ENCODE peak calls at places on chromosomes 16 and 17, in seven cellular contexts. Y is activated T-cell treated with anti-CD3 and anti-CD28 coated beads, Interleukin-2, amount 50 U/mL, for 4 hours; W is IMR-90; L is activated CD8-positive, alpha-beta memory T cell treated with anti-CD3 and anti-CD28 coated beads, Interleukin-2, amount 10 ng/mL, durations not matched to agents 7 days and 5 days; H is left lung; I is left ventricle myocardium superior; J is effector memory CD8-positive, alpha-beta T cell. G is an unnamed sample.

GRCh38 chr17:7914771-7915610 is 1.1 kb downstream of the RNF227 start:
- ATAC-seq in H (peak), L (peak), J (peak), I (peak), W (peak), Y (peak), G (peak)

GRCh38 chr17:55453836-55454557 is 32.4 kb upstream of the MMD start:
- ATAC-seq in H (peak), I (peak), Y (no peak), W (no peak), L (no peak), J (no peak), G (no peak)

GRCh38 chr17:3602499-3602898 is 6.7 kb downstream of the TRPV1 start:
- ATAC-seq in L (no peak), W (no peak), J (no peak), Y (no peak), H (peak), I (peak), G (peak)

GRCh38 chr16:2027024-2028010 is 615 bp downstream of the NHERF2 start:
- ATAC-seq in J (peak), I (no peak), Y (peak), W (peak), H (no peak), L (peak), G (peak)

GRCh38 chr16:46885960-46886763 is 2.0 kb downstream of the GPT2 start:
- ATAC-seq in L (no peak), W (peak), Y (no peak), J (no peak), H (no peak), I (no peak), G (no peak)

GRCh38 chr17:35117984-35118383 is 1.7 kb downstream of the RAD51D start:
- ATAC-seq in J (peak), H (no peak), L (peak), Y (no peak), W (no peak), I (no peak), G (no peak)

GRCh38 chr17:82238562-82239201 is 9.8 kb downstream of the SLC16A3 start:
- ATAC-seq in J (peak), W (peak), Y (peak), I (peak), L (peak), H (peak), G (peak)

GRCh38 chr16:14098081-14098480 is 27.0 kb downstream of the MRTFB start:
- ATAC-seq in I (no peak), H (peak), W (no peak), L (no peak), J (no peak), Y (no peak), G (no peak)

GRCh38 chr17:80724723-80725388 is 180.2 kb downstream of the RPTOR start:
- ATAC-seq in W (peak), Y (no peak), H (no peak), I (no peak), L (no peak), J (no peak), G (no peak)

GRCh38 chr17:72184805-72185204 is 64.0 kb downstream of the SOX9 start:
- ATAC-seq in Y (no peak), J (no peak), H (no peak), I (peak), L (no peak), W (no peak), G (no peak)

GRCh38 chr16:65327346-65327745 is 205.5 kb upstream of the CDH11 start:
- ATAC-seq in J (no peak), H (no peak), Y (no peak), L (no peak), I (no peak), W (no peak), G (no peak)

GRCh38 chr17:27338536-27338985 is 44.6 kb downstream of the WSB1 start:
- ATAC-seq in W (no peak), H (no peak), I (no peak), L (no peak), J (no peak), Y (no peak), G (peak)

GRCh38 chr17:42679001-42679491 is 2.3 kb upstream of the PLEKHH3 start:
- ATAC-seq in J (peak), I (no peak), L (peak), H (peak), Y (peak), W (no peak), G (no peak)

GRCh38 chr16:66959645-66960177 is 1.4 kb upstream of the CES3 start:
- ATAC-seq in W (no peak), H (peak), L (no peak), J (no peak), Y (no peak), I (peak), G (no peak)

G was measured in stimulated activated memory B cell treated with anti-CD40 and anti-IgM and Interleukin-4, amounts not matched to agents 10 μg/mL and 1 μg/mL and 100 μg/mL, for 72 hours.